ENCODE peak calls at places on chromosomes 4 and X, in ten cellular contexts. K is mesenchymal stem cell, U is neuronal stem cell, W is OCI-LY7, X is cardiac muscle cell, Q is SK-N-SH, C is colonic mucosa, S is aorta, B is fibroblast of lung, N is pancreas. R is an unnamed sample.

GRCh38 chrX:42934020-42934701 is 156.2 kb upstream of the PPP1R2C start:
- DNase-seq in X (no peak), B (no peak), Q (no peak), W (peak; percentile 58), U (no peak), N (no peak), S (no peak), K (peak; percentile 9), C (peak; percentile 27), R (no peak)

GRCh38 chrX:48508400-48509244 is at the start of gene PORCN:
- DNase-seq in W (peak; percentile 81), B (peak; percentile 53), X (peak; percentile 78), S (peak; percentile 86), U (peak; percentile 50), Q (peak; percentile 92), K (peak; percentile 57), N (peak; percentile 73), C (peak; percentile 84), R (peak; percentile 90)

GRCh38 chr4:121155893-121156292 is 8.2 kb downstream of the TNIP3 start:
- DNase-seq in B (peak; percentile 85), X (no peak), Q (peak; percentile 4), K (peak; percentile 85), C (no peak), S (no peak), W (no peak), U (no peak), N (no peak), R (no peak)

GRCh38 chr4:34193451-34194154 is 2050.7 kb downstream of the ARAP2 start:
- DNase-seq in U (no peak), B (peak; percentile 50), W (no peak), Q (no peak), C (no peak), N (no peak), S (no peak), X (no peak), K (peak; percentile 18), R (no peak)

GRCh38 chr4:14096406-14096965 is 469.0 kb upstream of the BOD1L1 start:
- DNase-seq in S (no peak), C (no peak), B (no peak), X (no peak), K (no peak), U (no peak), W (no peak), N (no peak), Q (no peak), R (no peak)

GRCh38 chr4:114041117-114041475 is 61.6 kb upstream of the ARSJ start:
- DNase-seq in N (no peak), B (peak; percentile 20), K (no peak), U (no peak), S (no peak), Q (no peak), W (no peak), X (no peak), C (no peak), R (no peak)

GRCh38 chr4:127781303-127782024 is 658 bp upstream of the HSPA4L start:
- DNase-seq in C (no peak), N (peak; percentile 5), X (peak; percentile 5), B (peak; percentile 64), U (peak; percentile 12), S (peak; percentile 70), W (no peak), Q (peak; percentile 82), K (peak; percentile 55), R (no peak)

GRCh38 chr4:4869380-4869723 is 9.9 kb downstream of the MSX1 start:
- DNase-seq in K (no peak), N (no peak), C (no peak), U (peak; percentile 8), X (no peak), B (no peak), S (no peak), W (no peak), Q (no peak), R (peak; percentile 56)

GRCh38 chrX:45767021-45767491 is 566.4 kb upstream of the DIPK2B start:
- DNase-seq in U (no peak), Q (no peak), X (no peak), C (no peak), W (no peak), N (no peak), K (peak; percentile 79), S (no peak), B (peak; percentile 50), R (no peak)

GRCh38 chrX:44904542-44905115 is 31.6 kb downstream of the KDM6A start:
- DNase-seq in K (no peak), U (peak; percentile 2), B (no peak), Q (no peak), N (no peak), C (no peak), W (no peak), X (no peak), S (no peak), R (no peak)

GRCh38 chr4:39037491-39037825 is 5.2 kb upstream of the TMEM156 start:
- DNase-seq in W (peak; percentile 23), K (peak; percentile 84), C (no peak), X (no peak), U (peak; percentile 20), B (no peak), Q (no peak), S (no peak), N (no peak), R (no peak)

GRCh38 chr4:143021384-143021783 is 163.3 kb upstream of the USP38 start:
- DNase-seq in C (no peak), S (no peak), B (no peak), Q (no peak), X (no peak), N (no peak), K (no peak), U (no peak), W (no peak), R (no peak)

GRCh38 chrX:148417934-148418333 is 82.5 kb upstream of the AFF2 start:
- DNase-seq in C (no peak), Q (no peak), S (no peak), W (no peak), B (no peak), K (no peak), N (no peak), U (no peak), X (no peak), R (no peak)

GRCh38 chr4:181646864-181647263 is 596.3 kb upstream of the TENM3 start:
- DNase-seq in X (no peak), N (no peak), C (no peak), W (no peak), S (no peak), Q (no peak), U (no peak), K (no peak), B (peak; percentile 38), R (no peak)

GRCh38 chrX:9180623-9181022 is 146.7 kb upstream of the FAM9B start:
- DNase-seq in B (no peak), K (no peak), C (no peak), U (no peak), Q (no peak), W (no peak), X (no peak), N (no peak), S (no peak), R (peak; percentile 59)

GRCh38 chrX:154352466-154352865 is 22.0 kb downstream of the FLNA start:
- DNase-seq in S (no peak), X (no peak), W (no peak), Q (no peak), B (no peak), N (no peak), C (no peak), U (no peak), K (no peak), R (no peak)
- H3K36me3 ChIP-seq in S (no peaks in the 10 kb centered on the region), X (peaks cover 38% of the 10 kb centered on the region), W (peaks cover 47% of the 10 kb centered on the region), Q (peaks cover 6% of the 10 kb centered on the region), B (peaks cover 70% of the 10 kb centered on the region), N (no peaks in the 10 kb centered on the region), C (no peaks in the 10 kb centered on the region), U (peaks cover 66% of the 10 kb centered on the region), K (peaks cover 96% of the 10 kb centered on the region), R (peaks cover 61% of the 10 kb centered on the region)

GRCh38 chr4:26821677-26822503 is 38.8 kb upstream of the STIM2 start:
- DNase-seq in X (no peak), U (no peak), W (no peak), S (no peak), K (peak; percentile 16), N (no peak), Q (no peak), B (no peak), C (peak; percentile 23), R (no peak)

GRCh38 chr4:26823583-26823982 is 37.1 kb upstream of the STIM2 start:
- DNase-seq in K (no peak), Q (no peak), C (no peak), N (no peak), W (no peak), B (no peak), X (no peak), S (no peak), U (no peak), R (no peak)

GRCh38 chr4:26820346-26820745 is 40.3 kb upstream of the STIM2 start:
- DNase-seq in W (no peak), N (no peak), X (no peak), K (no peak), B (no peak), Q (no peak), U (no peak), C (no peak), S (no peak), R (no peak)

GRCh38 chr4:26819478-26819877 is 41.2 kb upstream of the STIM2 start:
- DNase-seq in W (peak; percentile 43), B (no peak), K (no peak), C (no peak), U (no peak), Q (no peak), N (no peak), X (no peak), S (no peak), R (peak; percentile 56)

DNA sequence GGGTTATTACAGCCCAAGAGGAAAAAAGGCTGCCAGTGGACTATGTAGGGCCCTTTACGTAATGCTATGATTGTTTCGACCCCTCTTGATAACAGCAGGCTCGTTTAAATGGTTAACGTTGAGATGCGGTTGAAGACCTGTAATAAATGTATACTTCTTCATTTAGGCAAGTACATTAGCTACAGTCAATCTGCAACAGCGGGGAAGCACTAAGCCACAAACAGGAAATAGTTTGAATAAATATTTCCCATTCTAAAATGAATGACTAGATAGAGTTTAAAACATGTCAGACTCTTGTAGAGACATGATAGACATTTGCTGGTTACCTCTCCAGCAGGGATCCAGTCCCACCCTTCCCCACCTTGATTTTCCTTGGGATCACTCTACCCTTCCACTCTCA is 38.1 kb upstream of the STIM2 start:
- DNase-seq in N (no peak), U (no peak), K (no peak), Q (no peak), B (no peak), S (no peak), W (peak; percentile 54), X (no peak), C (no peak), R (no peak)
- H3K4me1 ChIP-seq in N (peaks cover 11% of the 10 kb centered on the region), U (no peaks in the 10 kb centered on the region), K (peaks cover 4% of the 10 kb centered on the region), Q (no peaks in the 10 kb centered on the region), B (no peaks in the 10 kb centered on the region), S (no peaks in the 10 kb centered on the region), W (peaks cover 57% of the 10 kb centered on the region), X (no peaks in the 10 kb centered on the region), C (peaks cover 9% of the 10 kb centered on the region), R (peaks cover 7% of the 10 kb centered on the region)

GRCh38 chrX:71996138-71996537 is 85.5 kb downstream of the NHSL2 start:
- DNase-seq in K (no peak), W (no peak), B (no peak), X (no peak), Q (no peak), S (no peak), C (no peak), U (no peak), N (no peak), R (no peak)
- H3K36me3 ChIP-seq in K (no peaks in the 10 kb centered on the region), W (no peaks in the 10 kb centered on the region), B (no peaks in the 10 kb centered on the region), X (no peaks in the 10 kb centered on the region), Q (no peaks in the 10 kb centered on the region), S (no peaks in the 10 kb centered on the region), C (no peaks in the 10 kb centered on the region), U (no peaks in the 10 kb centered on the region), N (no peaks in the 10 kb centered on the region), R (no peaks in the 10 kb centered on the region)

GRCh38 chrX:13695601-13696115 is 6.7 kb downstream of the RAB9A start:
- DNase-seq in S (no peak), X (no peak), B (no peak), N (no peak), Q (no peak), U (no peak), W (no peak), C (no peak), K (no peak), R (no peak)
- H3K4me1 ChIP-seq in S (peaks cover 13% of the 10 kb centered on the region), X (peaks cover 25% of the 10 kb centered on the region), B (no peaks in the 10 kb centered on the region), N (no peaks in the 10 kb centered on the region), Q (peaks cover 35% of the 10 kb centered on the region), U (no peaks in the 10 kb centered on the region), W (peaks cover 80% of the 10 kb centered on the region), C (peaks cover 4% of the 10 kb centered on the region), K (peaks cover 4% of the 10 kb centered on the region), R (no peaks in the 10 kb centered on the region)